ENCODE peak calls at places on chromosomes 1 and 21, in eight cellular contexts. E is effector memory CD4-positive, alpha-beta T cell; M is D341Med; N is activated CD8-positive, alpha-beta memory T cell treated with anti-CD3 and anti-CD28 coated beads for 1 hour; R is HFF-Myc; Y is prostate gland; G is C1 segment of cervical spinal cord; S is epithelial cell of esophagus. L is an unnamed sample.

GRCh38 chr1:223827193-223827663 is 18.5 kb downstream of the TP53BP2 start:
- DNase-seq in E (no peak), M (no peak), N (no peak), R (no peak), Y (no peak), G (no peak), S (peak; percentile 77), L (peak; percentile 32)

GRCh38 chr21:45623436-45623835 is 20.1 kb upstream of the PCBP3 start:
- DNase-seq in E (no peak), M (no peak), N (no peak), R (no peak), Y (no peak), G (no peak), S (no peak), L (no peak)

GRCh38 chr1:65146908-65147423 is 1.0 kb upstream of the AK4 start:
- DNase-seq in E (no peak), M (no peak), N (no peak), R (no peak), Y (no peak), G (no peak), S (peak; percentile 32), L (peak; percentile 64)

GRCh38 chr1:157496121-157496526 is 56.2 kb downstream of the FCRL5 start:
- DNase-seq in E (no peak), M (peak; percentile 64), N (no peak), R (peak; percentile 10), Y (no peak), G (no peak), S (peak; percentile 50), L (no peak)

GRCh38 chr1:200096774-200097173 is 69.3 kb downstream of the NR5A2 start:
- DNase-seq in E (no peak), M (no peak), N (no peak), R (no peak), Y (no peak), G (no peak), S (peak; percentile 16), L (no peak)

GRCh38 chr21:45140346-45140940 is 66.1 kb downstream of the ADARB1 start:
- DNase-seq in E (peak; percentile 48), M (peak; percentile 86), N (no peak), R (peak; percentile 85), Y (peak; percentile 63), G (no peak), S (peak; percentile 89), L (peak; percentile 86)

GRCh38 chr1:18110598-18110939 is 3.0 kb downstream of the IGSF21 start:
- DNase-seq in E (no peak), M (no peak), N (no peak), R (no peak), Y (no peak), G (no peak), S (no peak), L (no peak)

GRCh38 chr1:182120411-182121258 is 59.1 kb upstream of the ZNF648 start:
- DNase-seq in E (no peak), M (no peak), N (no peak), R (no peak), Y (peak; percentile 41), G (peak; percentile 8), S (peak; percentile 45), L (peak; percentile 93)

GRCh38 chr1:13819637-13820036 is 119.6 kb downstream of the PRDM2 start:
- DNase-seq in E (no peak), M (no peak), N (no peak), R (no peak), Y (no peak), G (no peak), S (peak; percentile 47), L (no peak)

GRCh38 chr1:30633294-30633693 is 90.1 kb downstream of the MATN1 start:
- DNase-seq in E (no peak), M (no peak), N (no peak), R (no peak), Y (no peak), G (no peak), S (peak; percentile 19), L (no peak)

GRCh38 chr1:22412932-22413727 is 38.5 kb upstream of the ZBTB40 start:
- DNase-seq in E (no peak), M (no peak), N (no peak), R (no peak), Y (no peak), G (no peak), S (peak; percentile 62), L (peak; percentile 44)

GRCh38 chr1:32538887-32539583 is at the start of gene ZBTB8A:
- DNase-seq in E (no peak), M (peak; percentile 80), N (no peak), R (peak; percentile 29), Y (peak; percentile 23), G (no peak), S (peak; percentile 58), L (peak; percentile 72)

GRCh38 chr1:8602471-8603219 is 214.8 kb downstream of the RERE start:
- DNase-seq in E (no peak), M (no peak), N (no peak), R (no peak), Y (no peak), G (no peak), S (no peak), L (no peak)

GRCh38 chr1:7669559-7670208 is 101.4 kb upstream of the VAMP3 start:
- DNase-seq in E (peak; percentile 41), M (peak; percentile 86), N (peak; percentile 16), R (no peak), Y (peak; percentile 49), G (no peak), S (peak; percentile 54), L (peak; percentile 28)

GRCh38 chr1:227896710-227897655 is 50.7 kb downstream of the WNT9A start:
- DNase-seq in E (no peak), M (no peak), N (no peak), R (no peak), Y (no peak), G (no peak), S (no peak), L (no peak)

GRCh38 chr1:67052741-67053534 is 1.0 kb downstream of the SLC35D1 start:
- DNase-seq in E (peak; percentile 0), M (no peak), N (no peak), R (no peak), Y (peak; percentile 84), G (no peak), S (peak; percentile 94), L (peak; percentile 31)

GRCh38 chr1:225848044-225848955 is 33.9 kb downstream of the TMEM63A start:
- DNase-seq in E (no peak), M (no peak), N (no peak), R (no peak), Y (no peak), G (no peak), S (no peak), L (no peak)

GRCh38 chr21:32516729-32517649 is 68.3 kb downstream of the TCP10L start:
- DNase-seq in E (no peak), M (no peak), N (no peak), R (peak; percentile 51), Y (no peak), G (no peak), S (peak; percentile 87), L (no peak)

GRCh38 chr1:209046058-209046417 is 537.5 kb upstream of the CAMK1G start:
- DNase-seq in E (no peak), M (no peak), N (no peak), R (no peak), Y (no peak), G (no peak), S (no peak), L (no peak)

GRCh38 chr1:173210273-173210672 is 3.1 kb upstream of the TNFSF4 start:
- DNase-seq in E (no peak), M (no peak), N (no peak), R (no peak), Y (no peak), G (no peak), S (no peak), L (no peak)

GRCh38 chr21:29082416-29082815 is 9.0 kb upstream of the CCT8 start:
- DNase-seq in E (no peak), M (no peak), N (no peak), R (no peak), Y (no peak), G (no peak), S (no peak), L (no peak)

GRCh38 chr1:36503159-36503558 is 20.4 kb upstream of the CSF3R start:
- DNase-seq in E (no peak), M (no peak), N (no peak), R (no peak), Y (no peak), G (no peak), S (no peak), L (no peak)

GRCh38 chr1:11156958-11157357 is 32.2 kb upstream of the ANGPTL7 start:
- DNase-seq in E (no peak), M (no peak), N (no peak), R (no peak), Y (no peak), G (no peak), S (no peak), L (no peak)